ENCODE peak calls at places on chromosomes 1 and 21, in five cellular contexts. C is choroid plexus epithelial cell, Q is cardiac muscle cell, J is adrenal gland, O is retinal pigment epithelial cell. H is an unnamed sample.

GRCh38 chr1:117237701-117238413 is 27.1 kb upstream of the VTCN1 start:
- DNase-seq in O (peak), Q (no peak), J (no peak), C (peak), H (peak)

GRCh38 chr1:44489481-44489880 is 84.4 kb downstream of the RNF220 start:
- DNase-seq in O (no peak), J (no peak), Q (no peak), C (peak), H (peak)

GRCh38 chr1:246035060-246035531 is 472.0 kb downstream of the SMYD3 start:
- DNase-seq in C (peak), O (no peak), Q (no peak), J (no peak), H (no peak)

GRCh38 chr21:29192999-29193563 is 62.6 kb downstream of the MAP3K7CL start:
- DNase-seq in Q (no peak), C (no peak), O (no peak), J (no peak), H (no peak)

GRCh38 chr1:243343970-243344749 is 88.3 kb downstream of the SDCCAG8 start:
- DNase-seq in C (peak), J (no peak), O (no peak), Q (peak), H (no peak)

GRCh38 chr1:117673405-117673804 is 67.6 kb downstream of the TENT5C start:
- DNase-seq in J (no peak), C (peak), O (no peak), Q (no peak), H (no peak)

GRCh38 chr1:1895050-1895398 is 4.1 kb upstream of the GNB1 start:
- DNase-seq in C (no peak), Q (no peak), J (no peak), O (no peak), H (no peak)

GRCh38 chr1:24955161-24955560 is 25.1 kb upstream of the RUNX3 start:
- DNase-seq in C (peak), O (no peak), J (no peak), Q (no peak), H (no peak)

GRCh38 chr1:89489037-89489729 is 35.4 kb upstream of the LRRC8B start:
- DNase-seq in Q (no peak), J (no peak), C (peak), O (no peak), H (no peak)

GRCh38 chr1:151949371-151950193 is 40.3 kb upstream of the THEM4 start:
- DNase-seq in C (no peak), J (no peak), Q (no peak), O (no peak), H (no peak)

GRCh38 chr21:44939532-44940115 is at the start of gene SLX9:
- DNase-seq in C (peak), O (peak), J (peak), Q (peak), H (no peak)

GRCh38 chr1:197464039-197464438 is 196.0 kb downstream of the CRB1 start:
- DNase-seq in J (peak), Q (no peak), O (peak), C (peak), H (peak)

GRCh38 chr1:32062867-32063230 is 9.9 kb upstream of the TMEM39B start:
- DNase-seq in O (no peak), Q (no peak), J (no peak), C (peak), H (no peak)

GRCh38 chr1:225517697-225518096 is 89.9 kb upstream of the LBR start:
- DNase-seq in O (no peak), J (no peak), C (no peak), Q (peak), H (no peak)

GRCh38 chr21:22395965-22396364 is 1397.8 kb downstream of the NCAM2 start:
- DNase-seq in C (no peak), Q (no peak), J (no peak), O (no peak), H (no peak)

GRCh38 chr1:10969267-10969970 is 43.0 kb upstream of the TARDBP start:
- DNase-seq in Q (no peak), J (no peak), C (no peak), O (no peak), H (no peak)

GRCh38 chr1:52098139-52098871 is 42.2 kb downstream of the BTF3L4 start:
- DNase-seq in C (no peak), O (no peak), Q (no peak), J (no peak), H (no peak)

GRCh38 chr1:58432813-58433668 is 113.5 kb downstream of the OMA1 start:
- DNase-seq in J (no peak), C (peak), Q (peak), O (peak), H (peak)

GRCh38 chr1:230634384-230634783 is 7.9 kb upstream of the COG2 start:
- DNase-seq in Q (no peak), J (no peak), C (no peak), O (no peak), H (no peak)

GRCh38 chr1:159821171-159821867 is 5.4 kb upstream of the SLAMF8 start:
- DNase-seq in C (peak), O (no peak), Q (no peak), J (no peak), H (no peak)

GRCh38 chr1:104921552-104921951 is 1171.9 kb downstream of the AMY1C start:
- DNase-seq in Q (no peak), C (peak), J (no peak), O (peak), H (no peak)

GRCh38 chr1:227896710-227897655 is 50.7 kb downstream of the WNT9A start:
- DNase-seq in C (no peak), J (peak), Q (no peak), O (no peak), H (no peak)

GRCh38 chr1:247857069-247857985 is at the start of gene TRIM58:
- DNase-seq in O (no peak), J (peak), C (no peak), Q (peak), H (no peak)

GRCh38 chr1:59878370-59878769 is 48.2 kb downstream of the CYP2J2 start:
- DNase-seq in Q (no peak), C (no peak), O (no peak), J (no peak), H (no peak)

GRCh38 chr1:3907031-3907534 is 7.0 kb upstream of the C1orf174 start:
- DNase-seq in Q (no peak), O (no peak), C (no peak), J (no peak), H (no peak)
- TF ChIP-seq CTCF in Q (no peak), O (peak), C (no peak), J (no peak), H (peak)

GRCh38 chr1:237717121-237717520 is 173.6 kb downstream of the ZP4 start:
- DNase-seq in C (no peak), O (no peak), Q (no peak), J (no peak), H (no peak)

GRCh38 chr1:237712808-237713207 is 177.9 kb downstream of the ZP4 start:
- DNase-seq in O (no peak), C (no peak), J (no peak), Q (no peak), H (no peak)

GRCh38 chr1:237709355-237709754 is 181.4 kb downstream of the ZP4 start:
- DNase-seq in O (no peak), C (no peak), Q (no peak), J (no peak), H (no peak)

GRCh38 chr1:237712082-237712481 is 178.6 kb downstream of the ZP4 start:
- DNase-seq in J (no peak), Q (no peak), O (no peak), C (no peak), H (no peak)

DNA sequence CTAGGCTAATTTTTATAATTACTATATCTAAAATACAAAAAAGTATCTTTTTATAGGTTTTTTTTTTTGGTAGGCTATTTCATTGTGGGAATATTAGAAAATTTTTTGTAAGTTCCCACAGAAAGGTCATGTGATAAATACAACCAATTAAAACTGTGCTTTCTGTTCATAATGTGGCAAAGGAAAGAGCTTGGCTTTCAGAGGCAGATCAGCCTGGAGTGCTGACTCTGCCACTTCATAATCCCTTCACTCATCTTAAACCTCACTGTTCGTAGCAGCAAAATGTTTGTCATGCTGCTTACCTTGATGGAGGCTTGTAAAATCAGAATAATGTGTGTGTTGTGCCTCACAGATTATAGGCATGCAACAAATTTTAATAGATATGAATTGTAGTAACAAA is 176.8 kb downstream of the ZP4 start:
- DNase-seq in J (no peak), C (no peak), Q (no peak), O (peak), H (no peak)
- H3K4me3 ChIP-seq in J (no peak), C (no peak), Q (no peak), O (no peak), H (no peak)

GRCh38 chr1:178776553-178776952 is 51.5 kb downstream of the RALGPS2 start:
- DNase-seq in Q (no peak), O (no peak), J (no peak), C (no peak), H (no peak)

GRCh38 chr1:178768423-178768822 is 43.4 kb downstream of the RALGPS2 start:
- DNase-seq in C (peak), J (no peak), O (no peak), Q (peak), H (no peak)

GRCh38 chr1:178772952-178773351 is 47.9 kb downstream of the RALGPS2 start:
- DNase-seq in Q (no peak), J (no peak), C (no peak), O (no peak), H (no peak)

DNA sequence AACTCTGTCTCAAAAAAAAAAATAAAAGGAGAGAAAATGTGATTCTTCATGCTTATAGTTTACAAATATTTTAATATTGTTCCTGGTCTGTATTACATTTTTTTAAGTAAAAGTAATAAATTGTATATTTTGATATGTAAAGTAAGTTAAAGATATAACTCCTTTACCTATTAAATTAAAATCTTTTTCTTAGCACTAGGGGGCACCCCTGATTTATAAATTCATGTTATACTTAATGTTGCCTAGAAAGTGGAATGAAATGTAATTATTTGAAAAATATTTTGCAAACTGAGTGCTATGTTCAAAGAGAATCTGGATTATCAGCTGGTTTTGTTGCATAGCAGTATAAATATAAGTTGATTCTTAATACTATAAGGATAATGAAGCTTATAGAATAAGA is 49.2 kb downstream of the RALGPS2 start:
- DNase-seq in C (peak), Q (peak), O (no peak), J (no peak), H (no peak)
- TF ChIP-seq CTCF in C (peak), Q (peak), O (no peak), J (peak), H (no peak)

GRCh38 chr21:14116080-14116481 is 94.7 kb downstream of the LIPI start:
- DNase-seq in J (no peak), C (no peak), Q (no peak), O (no peak), H (no peak)

GRCh38 chr21:14119038-14119437 is 91.7 kb downstream of the LIPI start:
- DNase-seq in Q (peak), O (no peak), C (no peak), J (no peak), H (no peak)

GRCh38 chr21:14115646-14116045 is 95.1 kb downstream of the LIPI start:
- DNase-seq in J (no peak), O (no peak), C (no peak), Q (no peak), H (no peak)

GRCh38 chr21:14120091-14120734 is 90.5 kb downstream of the LIPI start:
- DNase-seq in C (peak), O (no peak), Q (peak), J (no peak), H (no peak)

DNA sequence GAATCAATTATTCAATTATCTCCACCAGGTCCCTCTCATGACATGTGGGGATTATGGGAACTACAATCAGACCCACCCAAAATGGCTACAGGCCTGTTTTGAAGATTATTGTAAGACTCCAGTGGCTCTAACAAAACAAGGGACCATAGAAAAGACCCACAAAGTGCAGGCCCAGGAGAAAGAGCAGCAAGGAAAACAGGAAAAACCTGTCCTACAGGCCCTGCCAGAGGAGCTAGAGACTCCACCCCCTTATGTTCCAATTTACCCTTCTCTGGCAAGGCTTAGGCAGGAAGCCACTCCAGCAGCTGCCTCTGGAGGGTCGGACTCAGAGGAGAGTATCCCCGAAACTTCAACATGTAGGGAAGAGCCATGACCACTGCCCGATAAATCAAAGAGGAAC is 96.5 kb downstream of the LIPI start:
- DNase-seq in C (no peak), O (no peak), J (no peak), Q (no peak), H (no peak)
- H3K4me3 ChIP-seq in C (no peak), O (no peak), J (no peak), Q (no peak), H (no peak)

GRCh38 chr1:202200112-202200548 is 6.5 kb downstream of the LGR6 start:
- DNase-seq in Q (no peak), C (peak), J (no peak), O (no peak), H (no peak)
- TF ChIP-seq CTCF in Q (peak), C (peak), J (no peak), O (no peak), H (no peak)

GRCh38 chr1:39087109-39087834 is 61.1 kb downstream of the NDUFS5 start:
- DNase-seq in J (no peak), O (no peak), C (peak), Q (no peak), H (no peak)
- H3K4me3 ChIP-seq in J (no peak), O (no peak), C (no peak), Q (no peak), H (no peak)

DNA sequence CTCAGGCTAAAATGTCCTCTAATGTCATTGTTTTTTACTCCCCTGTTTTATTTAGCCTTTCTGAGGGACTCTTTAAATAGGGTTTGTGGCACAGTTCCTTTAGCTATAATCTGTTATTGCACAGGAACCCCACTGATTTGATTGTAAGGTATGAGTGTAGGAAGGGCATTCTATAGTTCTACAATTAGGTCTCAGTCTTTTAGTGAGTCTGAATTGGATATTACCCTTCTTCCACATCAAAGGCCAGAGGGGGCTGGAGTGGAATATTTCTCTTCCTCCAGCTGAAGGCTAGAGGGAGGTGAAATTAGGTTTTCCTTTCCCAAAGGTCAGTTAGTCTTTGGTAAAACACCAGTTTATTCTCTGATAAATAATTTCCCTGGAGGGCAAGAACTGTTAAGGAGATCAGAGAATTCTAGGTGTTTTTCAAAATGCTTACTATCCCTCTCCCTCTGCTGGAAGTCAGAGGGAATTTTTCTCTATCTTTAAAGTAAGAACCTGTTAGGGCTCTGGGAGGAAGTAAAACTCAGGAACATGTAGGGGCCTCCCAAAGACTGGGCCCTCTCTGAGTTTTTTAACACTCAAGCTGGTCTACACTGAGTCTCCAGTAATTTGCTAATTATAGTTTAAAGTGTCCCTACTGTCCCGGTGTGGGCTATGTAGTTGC is 176.3 kb upstream of the ZNHIT6 start:
- DNase-seq in Q (peak), C (peak), J (no peak), O (no peak), H (no peak)
- TF ChIP-seq CTCF in Q (peak), C (peak), J (peak), O (peak), H (peak)

GRCh38 chr1:155909894-155910293 is 1.3 kb downstream of the RIT1 start:
- DNase-seq in Q (no peak), O (no peak), C (peak), J (no peak), H (no peak)
- H3K4me3 ChIP-seq in Q (peak), O (peak), C (peak), J (no peak), H (peak)

H was measured in epithelial cell of proximal tubule.